ENCODE peak calls at places on chromosomes 5 and 9, in nine cellular contexts. One of them, this sample, is unnamed.

GRCh38 chr9:81626511-81626910 is 62.8 kb downstream of the TLE1 start:
- DNase-seq in cardiac fibroblast: peak
- DNase-seq in mucosa of descending colon: no peak
- DNase-seq in uterus: no peak
- DNase-seq in type B pancreatic cell: no peak
- DNase-seq in OCI-LY7: no peak
- DNase-seq in astrocyte of the spinal cord: no peak
- DNase-seq in endothelial cell of umbilical vein: no peak
- DNase-seq in adrenal gland: no peak
- DNase-seq in this sample: no peak

GRCh38 chr9:124214116-124214515 is 43.6 kb upstream of the NEK6 start:
- DNase-seq in OCI-LY7: peak
- DNase-seq in endothelial cell of umbilical vein: no peak
- DNase-seq in uterus: no peak
- DNase-seq in type B pancreatic cell: no peak
- DNase-seq in cardiac fibroblast: no peak
- DNase-seq in astrocyte of the spinal cord: no peak
- DNase-seq in mucosa of descending colon: no peak
- DNase-seq in adrenal gland: no peak
- DNase-seq in this sample: no peak

GRCh38 chr9:123419721-123420559 is 63.9 kb downstream of the CRB2 start:
- DNase-seq in cardiac fibroblast: no peak
- DNase-seq in endothelial cell of umbilical vein: no peak
- DNase-seq in OCI-LY7: no peak
- DNase-seq in type B pancreatic cell: no peak
- DNase-seq in uterus: no peak
- DNase-seq in astrocyte of the spinal cord: no peak
- DNase-seq in adrenal gland: no peak
- DNase-seq in mucosa of descending colon: peak
- DNase-seq in this sample: no peak

GRCh38 chr5:92899611-92900010 is 681.4 kb downstream of the NR2F1-AS1 start:
- DNase-seq in endothelial cell of umbilical vein: no peak
- DNase-seq in type B pancreatic cell: no peak
- DNase-seq in OCI-LY7: no peak
- DNase-seq in mucosa of descending colon: no peak
- DNase-seq in astrocyte of the spinal cord: no peak
- DNase-seq in uterus: no peak
- DNase-seq in adrenal gland: no peak
- DNase-seq in cardiac fibroblast: no peak
- DNase-seq in this sample: no peak

GRCh38 chr9:127437497-127438264 is 13.5 kb downstream of the ZNF79 start:
- DNase-seq in OCI-LY7: no peak
- DNase-seq in mucosa of descending colon: no peak
- DNase-seq in uterus: no peak
- DNase-seq in endothelial cell of umbilical vein: no peak
- DNase-seq in astrocyte of the spinal cord: no peak
- DNase-seq in cardiac fibroblast: no peak
- DNase-seq in type B pancreatic cell: no peak
- DNase-seq in adrenal gland: no peak
- DNase-seq in this sample: no peak

GRCh38 chr9:91378695-91379127 is 17.0 kb upstream of the AUH start:
- DNase-seq in mucosa of descending colon: no peak
- DNase-seq in astrocyte of the spinal cord: peak
- DNase-seq in uterus: no peak
- DNase-seq in type B pancreatic cell: no peak
- DNase-seq in cardiac fibroblast: peak
- DNase-seq in OCI-LY7: no peak
- DNase-seq in endothelial cell of umbilical vein: peak
- DNase-seq in adrenal gland: peak
- DNase-seq in this sample: no peak

GRCh38 chr5:85293139-85293785 is 908.6 kb upstream of the EDIL3 start:
- DNase-seq in uterus: no peak
- DNase-seq in adrenal gland: no peak
- DNase-seq in mucosa of descending colon: no peak
- DNase-seq in cardiac fibroblast: peak
- DNase-seq in astrocyte of the spinal cord: no peak
- DNase-seq in type B pancreatic cell: no peak
- DNase-seq in OCI-LY7: no peak
- DNase-seq in endothelial cell of umbilical vein: no peak
- DNase-seq in this sample: no peak

GRCh38 chr5:108747111-108748009 is at the start of gene FER:
- DNase-seq in uterus: no peak
- DNase-seq in type B pancreatic cell: no peak
- DNase-seq in endothelial cell of umbilical vein: peak
- DNase-seq in mucosa of descending colon: no peak
- DNase-seq in OCI-LY7: peak
- DNase-seq in cardiac fibroblast: peak
- DNase-seq in adrenal gland: peak
- DNase-seq in astrocyte of the spinal cord: peak
- DNase-seq in this sample: no peak

GRCh38 chr5:84433461-84433860 is 48.8 kb upstream of the EDIL3 start:
- DNase-seq in mucosa of descending colon: no peak
- DNase-seq in OCI-LY7: no peak
- DNase-seq in endothelial cell of umbilical vein: peak
- DNase-seq in astrocyte of the spinal cord: peak
- DNase-seq in cardiac fibroblast: peak
- DNase-seq in adrenal gland: no peak
- DNase-seq in uterus: no peak
- DNase-seq in type B pancreatic cell: no peak
- DNase-seq in this sample: no peak

GRCh38 chr5:181114844-181115778 is 15.9 kb downstream of the OR2V1 start:
- DNase-seq in uterus: no peak
- DNase-seq in cardiac fibroblast: peak
- DNase-seq in OCI-LY7: no peak
- DNase-seq in endothelial cell of umbilical vein: peak
- DNase-seq in mucosa of descending colon: no peak
- DNase-seq in astrocyte of the spinal cord: peak
- DNase-seq in adrenal gland: no peak
- DNase-seq in type B pancreatic cell: no peak
- DNase-seq in this sample: no peak

GRCh38 chr9:127179633-127180401 is 57.4 kb upstream of the ANGPTL2 start:
- DNase-seq in type B pancreatic cell: no peak
- DNase-seq in OCI-LY7: no peak
- DNase-seq in adrenal gland: peak
- DNase-seq in endothelial cell of umbilical vein: peak
- DNase-seq in astrocyte of the spinal cord: peak
- DNase-seq in uterus: peak
- DNase-seq in mucosa of descending colon: no peak
- DNase-seq in cardiac fibroblast: no peak
- DNase-seq in this sample: no peak

GRCh38 chr5:94181940-94182339 is 436.5 kb downstream of the KIAA0825 start:
- DNase-seq in mucosa of descending colon: no peak
- DNase-seq in endothelial cell of umbilical vein: no peak
- DNase-seq in uterus: no peak
- DNase-seq in type B pancreatic cell: no peak
- DNase-seq in astrocyte of the spinal cord: no peak
- DNase-seq in cardiac fibroblast: peak
- DNase-seq in OCI-LY7: peak
- DNase-seq in adrenal gland: no peak
- DNase-seq in this sample: no peak

GRCh38 chr5:18305288-18305899 is 671.1 kb downstream of the TAF11L14 start:
- DNase-seq in type B pancreatic cell: no peak
- DNase-seq in OCI-LY7: peak
- DNase-seq in adrenal gland: no peak
- DNase-seq in uterus: no peak
- DNase-seq in astrocyte of the spinal cord: peak
- DNase-seq in cardiac fibroblast: peak
- DNase-seq in endothelial cell of umbilical vein: peak
- DNase-seq in mucosa of descending colon: no peak
- DNase-seq in this sample: peak

GRCh38 chr5:91443028-91443427 is 59.9 kb upstream of the ARRDC3 start:
- DNase-seq in OCI-LY7: no peak
- DNase-seq in adrenal gland: no peak
- DNase-seq in endothelial cell of umbilical vein: no peak
- DNase-seq in astrocyte of the spinal cord: peak
- DNase-seq in mucosa of descending colon: no peak
- DNase-seq in uterus: no peak
- DNase-seq in type B pancreatic cell: no peak
- DNase-seq in cardiac fibroblast: peak
- DNase-seq in this sample: no peak

GRCh38 chr9:110714314-110714713 is 45.7 kb downstream of the MUSK start:
- DNase-seq in cardiac fibroblast: no peak
- DNase-seq in OCI-LY7: no peak
- DNase-seq in astrocyte of the spinal cord: peak
- DNase-seq in mucosa of descending colon: no peak
- DNase-seq in adrenal gland: no peak
- DNase-seq in uterus: no peak
- DNase-seq in endothelial cell of umbilical vein: no peak
- DNase-seq in type B pancreatic cell: no peak
- DNase-seq in this sample: no peak

GRCh38 chr5:177474845-177475562 is 1.6 kb upstream of the DBN1 start:
- DNase-seq in astrocyte of the spinal cord: no peak
- DNase-seq in OCI-LY7: no peak
- DNase-seq in uterus: peak
- DNase-seq in cardiac fibroblast: no peak
- DNase-seq in endothelial cell of umbilical vein: no peak
- DNase-seq in adrenal gland: no peak
- DNase-seq in mucosa of descending colon: peak
- DNase-seq in type B pancreatic cell: no peak
- DNase-seq in this sample: no peak

GRCh38 chr5:177475563-177476427 is 2.4 kb upstream of the DBN1 start:
- DNase-seq in mucosa of descending colon: no peak
- DNase-seq in type B pancreatic cell: no peak
- DNase-seq in cardiac fibroblast: no peak
- DNase-seq in uterus: peak
- DNase-seq in adrenal gland: no peak
- DNase-seq in astrocyte of the spinal cord: no peak
- DNase-seq in OCI-LY7: no peak
- DNase-seq in endothelial cell of umbilical vein: no peak
- DNase-seq in this sample: no peak

GRCh38 chr5:177477701-177478477 is 4.5 kb upstream of the DBN1 start:
- DNase-seq in OCI-LY7: no peak
- DNase-seq in astrocyte of the spinal cord: peak
- DNase-seq in endothelial cell of umbilical vein: no peak
- DNase-seq in type B pancreatic cell: no peak
- DNase-seq in cardiac fibroblast: peak
- DNase-seq in adrenal gland: no peak
- DNase-seq in uterus: peak
- DNase-seq in mucosa of descending colon: no peak
- DNase-seq in this sample: no peak

GRCh38 chr5:177478711-177479646 is 5.5 kb upstream of the DBN1 start:
- DNase-seq in mucosa of descending colon: peak
- DNase-seq in endothelial cell of umbilical vein: no peak
- DNase-seq in cardiac fibroblast: peak
- DNase-seq in uterus: peak
- DNase-seq in adrenal gland: peak
- DNase-seq in OCI-LY7: no peak
- DNase-seq in astrocyte of the spinal cord: peak
- DNase-seq in type B pancreatic cell: no peak
- DNase-seq in this sample: no peak

GRCh38 chr5:177476531-177477233 is 3.2 kb upstream of the DBN1 start:
- DNase-seq in type B pancreatic cell: no peak
- DNase-seq in cardiac fibroblast: peak
- DNase-seq in uterus: peak
- DNase-seq in endothelial cell of umbilical vein: peak
- DNase-seq in mucosa of descending colon: peak
- DNase-seq in OCI-LY7: no peak
- DNase-seq in adrenal gland: no peak
- DNase-seq in astrocyte of the spinal cord: peak
- DNase-seq in this sample: no peak
- TF ChIP-seq CTCF in type B pancreatic cell: no peak
- TF ChIP-seq CTCF in cardiac fibroblast: no peak
- TF ChIP-seq CTCF in uterus: no peak
- TF ChIP-seq CTCF in endothelial cell of umbilical vein: no peak
- TF ChIP-seq CTCF in mucosa of descending colon: no peak
- TF ChIP-seq CTCF in OCI-LY7: no peak
- TF ChIP-seq CTCF in adrenal gland: no peak
- TF ChIP-seq CTCF in astrocyte of the spinal cord: no peak
- TF ChIP-seq CTCF in this sample: no peak

GRCh38 chr9:23123048-23123632 is 676.5 kb downstream of the DMRTA1 start:
- DNase-seq in adrenal gland: no peak
- DNase-seq in type B pancreatic cell: no peak
- DNase-seq in mucosa of descending colon: no peak
- DNase-seq in cardiac fibroblast: peak
- DNase-seq in astrocyte of the spinal cord: peak
- DNase-seq in endothelial cell of umbilical vein: peak
- DNase-seq in OCI-LY7: peak
- DNase-seq in uterus: no peak
- DNase-seq in this sample: no peak
- TF ChIP-seq CTCF in adrenal gland: peak
- TF ChIP-seq CTCF in type B pancreatic cell: peak
- TF ChIP-seq CTCF in mucosa of descending colon: no peak
- TF ChIP-seq CTCF in cardiac fibroblast: peak
- TF ChIP-seq CTCF in astrocyte of the spinal cord: peak
- TF ChIP-seq CTCF in endothelial cell of umbilical vein: peak
- TF ChIP-seq CTCF in OCI-LY7: peak
- TF ChIP-seq CTCF in uterus: peak
- TF ChIP-seq CTCF in this sample: peak

DNA sequence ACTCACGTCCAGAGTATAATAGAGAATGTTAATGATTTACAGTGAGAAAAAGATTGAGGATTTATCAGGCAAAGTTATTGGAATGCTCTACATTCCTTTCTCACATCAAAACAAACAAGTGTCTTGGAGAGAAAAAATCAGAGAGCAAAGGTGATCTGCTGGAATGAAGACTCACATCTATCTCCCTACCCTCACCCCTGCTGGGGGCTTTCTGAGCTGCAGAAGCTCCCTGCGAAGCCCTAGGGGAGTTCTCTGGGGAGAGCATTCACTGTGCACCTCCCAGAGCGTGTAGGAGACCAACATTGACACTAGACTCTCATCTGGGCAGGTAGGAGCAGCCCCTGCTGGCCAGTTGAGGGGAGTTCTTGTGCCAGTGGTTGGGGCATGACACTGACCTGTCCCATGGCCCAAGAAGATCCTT is 76.6 kb upstream of the ADAMTS16 start:
- DNase-seq in adrenal gland: no peak
- DNase-seq in OCI-LY7: no peak
- DNase-seq in astrocyte of the spinal cord: no peak
- DNase-seq in endothelial cell of umbilical vein: no peak
- DNase-seq in uterus: no peak
- DNase-seq in cardiac fibroblast: no peak
- DNase-seq in type B pancreatic cell: no peak
- DNase-seq in mucosa of descending colon: no peak
- DNase-seq in this sample: no peak
- TF ChIP-seq CTCF in adrenal gland: no peak
- TF ChIP-seq CTCF in OCI-LY7: no peak
- TF ChIP-seq CTCF in astrocyte of the spinal cord: no peak
- TF ChIP-seq CTCF in endothelial cell of umbilical vein: no peak
- TF ChIP-seq CTCF in uterus: no peak
- TF ChIP-seq CTCF in cardiac fibroblast: no peak
- TF ChIP-seq CTCF in type B pancreatic cell: peak
- TF ChIP-seq CTCF in mucosa of descending colon: no peak
- TF ChIP-seq CTCF in this sample: peak

DNA sequence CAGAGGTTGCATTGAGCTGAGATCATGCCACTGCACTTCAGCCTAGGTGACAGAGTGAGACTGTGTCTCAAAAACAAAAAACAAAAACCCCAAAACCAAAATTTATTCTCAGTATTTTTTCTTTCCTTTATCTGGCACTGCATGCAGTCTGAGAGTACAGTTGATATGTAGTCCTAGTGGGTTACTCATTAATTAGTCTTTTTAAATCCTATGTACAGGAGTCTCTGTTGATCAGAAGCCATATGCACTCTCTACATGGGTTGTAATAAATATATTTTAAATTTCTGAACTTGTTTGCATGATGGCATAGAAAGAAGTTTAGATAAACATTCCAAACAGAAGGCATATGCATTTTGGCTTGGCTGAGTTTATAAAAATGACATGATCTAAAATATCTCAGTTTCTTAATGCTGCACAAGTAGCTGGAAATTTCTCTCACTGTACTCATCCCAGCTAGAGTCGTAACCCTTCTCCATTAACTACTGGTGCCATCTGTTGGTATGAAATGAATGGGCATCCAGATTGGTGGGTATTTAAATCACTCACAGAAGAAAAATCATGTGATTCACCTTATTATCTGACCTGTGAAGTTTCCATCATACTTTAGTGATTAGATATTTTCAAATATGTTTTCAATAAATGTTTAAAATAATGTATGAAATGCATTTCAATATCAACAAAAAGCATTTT is 284.8 kb downstream of the CTNND2 start:
- DNase-seq in type B pancreatic cell: no peak
- DNase-seq in endothelial cell of umbilical vein: no peak
- DNase-seq in adrenal gland: no peak
- DNase-seq in mucosa of descending colon: no peak
- DNase-seq in astrocyte of the spinal cord: peak
- DNase-seq in uterus: no peak
- DNase-seq in OCI-LY7: peak
- DNase-seq in cardiac fibroblast: no peak
- DNase-seq in this sample: no peak
- TF ChIP-seq CTCF in type B pancreatic cell: peak
- TF ChIP-seq CTCF in endothelial cell of umbilical vein: no peak
- TF ChIP-seq CTCF in adrenal gland: no peak
- TF ChIP-seq CTCF in mucosa of descending colon: no peak
- TF ChIP-seq CTCF in astrocyte of the spinal cord: peak
- TF ChIP-seq CTCF in uterus: no peak
- TF ChIP-seq CTCF in OCI-LY7: peak
- TF ChIP-seq CTCF in cardiac fibroblast: no peak
- TF ChIP-seq CTCF in this sample: peak